ENCODE peak calls at places on chromosomes 1 and 21, in ten cellular contexts. C, W, T, B, O, R, J, Y, N and G are unnamed samples.
A peak's percentile ranks its signal among the peaks of the same experiment; 100 is the strongest.

GRCh38 chr1:169086603-169087455 is 19.7 kb upstream of the ATP1B1 start:
- DNase-seq in C (no peak), R (no peak), W (peak; percentile 21), T (no peak), O (no peak), Y (no peak), B (peak; percentile 73), J (no peak), N (no peak), G (no peak)

GRCh38 chr1:226778657-226779058 is 39.6 kb upstream of the ITPKB start:
- DNase-seq in O (peak; percentile 94), T (peak; percentile 79), R (peak; percentile 51), B (peak; percentile 100), W (peak; percentile 51), N (no peak), Y (no peak), J (peak; percentile 61), C (no peak), G (peak; percentile 64)

GRCh38 chr1:112396668-112397025 is 633 bp downstream of the CTTNBP2NL start:
- DNase-seq in W (peak; percentile 33), C (no peak), J (no peak), R (no peak), N (no peak), O (no peak), T (no peak), Y (no peak), B (peak; percentile 29), G (no peak)

GRCh38 chr1:240608707-240609106 is 3.2 kb downstream of the GREM2 start:
- DNase-seq in Y (no peak), N (no peak), B (peak; percentile 10), W (no peak), J (no peak), R (peak; percentile 18), O (peak; percentile 31), T (peak; percentile 24), C (no peak), G (no peak)

GRCh38 chr21:32520885-32521735 is 64.2 kb downstream of the TCP10L start:
- DNase-seq in B (peak; percentile 99), W (peak; percentile 97), J (peak; percentile 91), R (peak; percentile 63), C (peak; percentile 76), N (peak; percentile 70), O (peak; percentile 98), Y (no peak), T (peak; percentile 94), G (peak; percentile 60)

GRCh38 chr1:185066181-185066580 is 20.8 kb downstream of the RNF2 start:
- DNase-seq in N (no peak), T (no peak), C (no peak), W (no peak), Y (no peak), B (no peak), R (no peak), J (no peak), O (no peak), G (no peak)

GRCh38 chr1:31959941-31960340 is 21.8 kb upstream of the PTP4A2 start:
- DNase-seq in N (no peak), O (no peak), W (no peak), B (no peak), Y (no peak), T (no peak), R (no peak), J (no peak), C (no peak), G (no peak)

GRCh38 chr1:223209992-223210785 is 67.1 kb upstream of the TLR5 start:
- DNase-seq in J (no peak), R (no peak), N (no peak), C (no peak), W (no peak), Y (no peak), T (no peak), B (no peak), O (no peak), G (no peak)

GRCh38 chr1:70220015-70220414 is 1.2 kb upstream of the SRSF11 start:
- DNase-seq in W (no peak), O (no peak), C (no peak), T (no peak), J (no peak), Y (no peak), N (no peak), B (no peak), R (no peak), G (no peak)

GRCh38 chr1:174989540-174990181 is 10.1 kb upstream of the CACYBP start:
- DNase-seq in C (no peak), J (no peak), T (no peak), O (no peak), N (no peak), R (no peak), B (no peak), Y (no peak), W (no peak), G (no peak)

GRCh38 chr1:225937048-225937968 is 3.7 kb downstream of the LEFTY2 start:
- DNase-seq in T (no peak), J (no peak), Y (no peak), O (no peak), N (no peak), R (no peak), W (no peak), B (no peak), C (no peak), G (no peak)

GRCh38 chr1:153355445-153356071 is 2.1 kb upstream of the S100A9 start:
- DNase-seq in Y (no peak), O (peak; percentile 59), C (peak; percentile 87), J (no peak), B (peak; percentile 76), R (peak; percentile 59), W (peak; percentile 50), T (no peak), N (no peak), G (peak; percentile 73)

DNA sequence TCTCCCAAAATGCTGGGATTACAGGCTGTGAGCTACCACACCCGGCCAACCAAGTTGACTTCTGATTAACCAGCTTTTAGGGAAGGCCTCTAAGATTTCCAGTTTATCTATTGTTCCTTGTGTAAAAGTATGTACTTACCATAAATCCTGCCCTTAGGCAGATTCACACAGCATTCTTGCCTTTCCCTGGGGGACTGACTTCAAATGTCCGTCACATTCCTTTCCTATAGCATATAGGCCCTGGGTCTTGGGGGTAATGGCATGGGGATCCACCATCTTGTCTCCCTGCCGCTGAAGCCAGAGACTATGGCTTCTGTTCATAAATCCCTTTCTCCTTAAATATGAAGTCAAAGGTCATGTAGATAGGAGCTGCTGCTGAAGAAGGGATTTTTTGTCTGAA is 872 bp upstream of the PINK1 start:
- DNase-seq in N (no peak), O (no peak), W (no peak), Y (no peak), B (no peak), T (no peak), J (no peak), C (no peak), R (no peak), G (no peak)
- H3K4me3 ChIP-seq in N (no peak overlapping the region), O (no peak overlapping the region), W (no peak overlapping the region), Y (peak overlapping the region; percentile 98), B (no peak overlapping the region), T (no peak overlapping the region), J (no peak overlapping the region), C (no peak overlapping the region), R (no peak overlapping the region), G (no peak overlapping the region)

GRCh38 chr1:171210355-171210754 is 25.3 kb downstream of the FMO2 start:
- DNase-seq in C (no peak), N (no peak), Y (no peak), W (peak; percentile 59), B (peak; percentile 73), R (no peak), J (no peak), O (peak; percentile 62), T (no peak), G (no peak)
- H3K4me3 ChIP-seq in C (no peak overlapping the region), N (no peak overlapping the region), Y (no peak overlapping the region), W (no peak overlapping the region), B (no peak overlapping the region), R (no peak overlapping the region), J (no peak overlapping the region), O (no peak overlapping the region), T (no peak overlapping the region), G (no peak overlapping the region)

DNA sequence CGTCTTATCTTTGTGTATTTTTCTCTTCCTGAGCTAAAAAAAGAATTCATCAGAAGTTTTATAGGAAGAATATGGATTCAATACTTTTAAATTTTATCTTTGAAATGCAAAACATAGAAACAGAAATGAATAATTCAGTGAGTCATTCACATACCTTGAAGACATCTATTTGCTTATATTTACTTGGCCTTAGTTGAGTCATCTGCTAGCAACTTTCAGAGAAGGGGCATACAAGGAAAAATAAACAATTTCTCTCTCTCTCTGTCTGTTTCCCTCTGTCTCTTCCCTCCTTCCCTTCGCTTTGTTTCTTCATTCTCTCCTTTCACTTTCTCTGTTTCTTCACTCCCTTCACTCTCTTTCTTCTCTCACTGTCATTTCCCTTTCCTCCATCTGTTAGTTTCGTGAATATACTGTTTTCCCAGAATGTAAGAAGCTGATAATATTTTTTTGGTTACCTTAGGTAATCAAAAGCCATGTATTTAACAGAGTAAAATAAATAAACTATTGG is 477.2 kb downstream of the BRINP3 start:
- DNase-seq in T (no peak), J (peak; percentile 11), W (peak; percentile 28), B (peak; percentile 16), O (no peak), Y (no peak), N (no peak), R (no peak), C (no peak), G (no peak)
- H3K4me3 ChIP-seq in T (no peak overlapping the region), J (no peak overlapping the region), W (no peak overlapping the region), B (no peak overlapping the region), O (no peak overlapping the region), Y (no peak overlapping the region), N (no peak overlapping the region), R (no peak overlapping the region), C (no peak overlapping the region), G (no peak overlapping the region)

GRCh38 chr1:170594227-170594626 is 62.3 kb downstream of the GORAB start:
- DNase-seq in O (no peak), Y (no peak), C (no peak), R (no peak), N (no peak), W (no peak), B (no peak), J (no peak), T (peak; percentile 21), G (no peak)

GRCh38 chr1:170593612-170594011 is 61.6 kb downstream of the GORAB start:
- DNase-seq in B (no peak), Y (no peak), O (no peak), T (no peak), C (no peak), N (no peak), W (no peak), R (no peak), J (no peak), G (no peak)

GRCh38 chr1:170590921-170591705 is 59.1 kb downstream of the GORAB start:
- DNase-seq in J (no peak), T (no peak), N (no peak), W (no peak), R (no peak), C (no peak), B (no peak), O (no peak), Y (no peak), G (no peak)

GRCh38 chr1:170592591-170593111 is 60.7 kb downstream of the GORAB start:
- DNase-seq in R (no peak), N (no peak), J (no peak), T (no peak), B (no peak), Y (no peak), O (peak; percentile 38), C (no peak), W (no peak), G (no peak)

DNA sequence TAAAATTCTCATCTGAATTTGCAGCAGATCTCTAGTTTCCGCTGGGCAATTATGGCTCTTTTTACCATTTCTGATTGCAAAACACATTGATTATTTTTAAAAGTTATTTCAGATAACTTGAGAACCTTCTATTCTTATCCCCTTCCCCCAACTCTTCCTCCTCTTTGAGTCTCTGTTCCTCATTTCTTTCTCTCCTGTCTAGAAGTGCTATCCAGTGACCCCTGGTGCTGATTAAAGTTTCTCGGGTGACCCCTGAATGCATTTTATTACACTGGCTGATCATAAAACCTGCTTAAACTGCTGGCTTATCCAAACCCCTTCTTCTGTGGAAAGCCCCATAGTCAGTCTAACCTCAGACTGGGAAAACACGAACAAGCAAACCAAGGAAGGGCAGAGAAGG is 61.2 kb downstream of the GORAB start:
- DNase-seq in N (no peak), O (peak; percentile 14), J (no peak), C (no peak), W (no peak), B (no peak), T (peak; percentile 24), Y (no peak), R (no peak), G (no peak)
- H3K4me3 ChIP-seq in N (no peak overlapping the region), O (peak overlapping the region; percentile 17), J (no peak overlapping the region), C (no peak overlapping the region), W (peak overlapping the region; percentile 28), B (no peak overlapping the region), T (peak overlapping the region; percentile 10), Y (peak overlapping the region; percentile 45), R (no peak overlapping the region), G (no peak overlapping the region)